ENCODE peak calls at places on chromosome 14, in nine cellular contexts. F is GM12864, B is Panc1, A is stomach, L is left ventricle myocardium inferior, U is heart left ventricle, N is thoracic aorta, W is HCT116, J is lower lobe of right lung. H is an unnamed sample.
A peak's percentile ranks its signal among the peaks of the same experiment; 100 is the strongest.

GRCh38 chr14:55518391-55518790 is 61.6 kb upstream of the KTN1 start:
- DNase-seq in F (no peak), B (no peak), A (no peak), L (no peak), U (no peak), N (no peak), W (no peak), J (no peak), H (no peak)

GRCh38 chr14:37466623-37467088 is 128.4 kb downstream of the FOXA1 start:
- DNase-seq in F (no peak), B (no peak), A (no peak), L (no peak), U (no peak), N (no peak), W (no peak), J (no peak), H (no peak)

GRCh38 chr14:102544745-102545460 is 35.3 kb upstream of the ANKRD9 start:
- DNase-seq in F (no peak), B (no peak), A (peak; percentile 49), L (no peak), U (no peak), N (no peak), W (no peak), J (peak; percentile 62), H (no peak)

GRCh38 chr14:75013290-75013689 is 10.6 kb downstream of the EIF2B2 start:
- DNase-seq in F (no peak), B (no peak), A (no peak), L (peak; percentile 30), U (no peak), N (no peak), W (no peak), J (no peak), H (no peak)

GRCh38 chr14:59582845-59583509 is 6.4 kb upstream of the CCDC175 start:
- DNase-seq in F (no peak), B (no peak), A (no peak), L (no peak), U (no peak), N (no peak), W (no peak), J (peak; percentile 40), H (no peak)

GRCh38 chr14:104346608-104347007 is 208.2 kb downstream of the KIF26A start:
- DNase-seq in F (no peak), B (no peak), A (peak; percentile 9), L (no peak), U (no peak), N (no peak), W (no peak), J (no peak), H (no peak)

GRCh38 chr14:75011356-75012097 is 8.8 kb downstream of the EIF2B2 start:
- DNase-seq in F (no peak), B (no peak), A (no peak), L (no peak), U (no peak), N (no peak), W (no peak), J (no peak), H (no peak)

GRCh38 chr14:106877527-106877926 is 1351.1 kb downstream of the TMEM121 start:
- DNase-seq in F (no peak), B (no peak), A (no peak), L (no peak), U (no peak), N (no peak), W (no peak), J (no peak), H (no peak)

GRCh38 chr14:64423987-64424386 is 35.8 kb downstream of the MTHFD1 start:
- DNase-seq in F (no peak), B (no peak), A (no peak), L (no peak), U (no peak), N (no peak), W (no peak), J (no peak), H (no peak)

GRCh38 chr14:103382375-103382774 is 2.8 kb upstream of the MARK3 start:
- DNase-seq in F (no peak), B (no peak), A (no peak), L (no peak), U (no peak), N (no peak), W (no peak), J (no peak), H (no peak)

GRCh38 chr14:88005978-88006851 is 1.3 kb downstream of the GPR65 start:
- DNase-seq in F (peak; percentile 80), B (no peak), A (no peak), L (no peak), U (no peak), N (no peak), W (no peak), J (peak; percentile 47), H (peak; percentile 57)

GRCh38 chr14:20675669-20676068 is 8.7 kb upstream of the RNASE4 start:
- DNase-seq in F (no peak), B (no peak), A (no peak), L (no peak), U (no peak), N (no peak), W (no peak), J (no peak), H (no peak)
- TF ChIP-seq CTCF in F (no peak), B (no peak), A (no peak), L (no peak), U (no peak), N (no peak), W (no peak), J (no peak), H (no peak)

GRCh38 chr14:72736791-72737559 is 156.9 kb downstream of the DPF3 start:
- DNase-seq in F (no peak), B (no peak), A (no peak), L (no peak), U (no peak), N (no peak), W (no peak), J (no peak), H (no peak)

GRCh38 chr14:72737560-72737943 is 156.3 kb downstream of the DPF3 start:
- DNase-seq in F (no peak), B (no peak), A (no peak), L (no peak), U (no peak), N (no peak), W (no peak), J (no peak), H (no peak)

GRCh38 chr14:72739446-72740405 is 154.2 kb downstream of the DPF3 start:
- DNase-seq in F (no peak), B (no peak), A (peak; percentile 9), L (no peak), U (no peak), N (no peak), W (no peak), J (no peak), H (no peak)

GRCh38 chr14:72738181-72738611 is 155.7 kb downstream of the DPF3 start:
- DNase-seq in F (no peak), B (no peak), A (peak; percentile 15), L (no peak), U (no peak), N (no peak), W (no peak), J (no peak), H (no peak)

DNA sequence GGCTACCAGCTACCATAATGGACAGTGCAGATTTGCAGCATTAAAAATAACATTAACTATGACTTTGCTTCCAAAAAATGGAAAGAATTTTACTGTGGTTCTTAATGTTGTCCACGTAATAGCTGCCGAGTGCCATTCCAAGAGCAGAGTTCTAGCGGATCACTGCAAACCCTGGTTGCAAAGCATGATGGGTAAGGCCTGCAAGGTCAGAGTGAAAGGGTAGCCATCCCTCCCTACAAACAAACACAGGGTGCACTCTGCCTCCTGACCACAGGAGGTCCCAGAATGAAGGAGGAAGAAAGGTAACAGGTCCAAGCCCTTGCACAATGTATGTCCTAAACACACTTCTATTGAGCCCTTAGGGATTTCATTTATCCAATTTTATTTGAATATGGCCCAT is 157.6 kb downstream of the DPF3 start:
- DNase-seq in F (no peak), B (no peak), A (peak; percentile 21), L (no peak), U (no peak), N (no peak), W (no peak), J (no peak), H (no peak)
- TF ChIP-seq CTCF in F (peak; percentile 28), B (no peak), A (no peak), L (peak; percentile 41), U (no peak), N (no peak), W (no peak), J (no peak), H (no peak)

GRCh38 chr14:66758031-66758613 is 250.2 kb downstream of the GPHN start:
- DNase-seq in F (no peak), B (no peak), A (no peak), L (no peak), U (no peak), N (no peak), W (no peak), J (no peak), H (no peak)
- TF ChIP-seq CTCF in F (no peak), B (peak; percentile 37), A (no peak), L (no peak), U (no peak), N (no peak), W (peak; percentile 28), J (no peak), H (no peak)

GRCh38 chr14:96261772-96262485 is 5.9 kb downstream of the BDKRB1 start:
- DNase-seq in F (no peak), B (no peak), A (no peak), L (no peak), U (no peak), N (no peak), W (no peak), J (no peak), H (no peak)
- TF ChIP-seq CTCF in F (no peak), B (no peak), A (no peak), L (no peak), U (no peak), N (no peak), W (no peak), J (no peak), H (no peak)

GRCh38 chr14:77322209-77322902 is 1.5 kb downstream of the GSTZ1 start:
- DNase-seq in F (no peak), B (no peak), A (no peak), L (no peak), U (no peak), N (no peak), W (no peak), J (no peak), H (no peak)
- TF ChIP-seq CTCF in F (peak; percentile 7), B (no peak), A (no peak), L (no peak), U (no peak), N (no peak), W (no peak), J (no peak), H (no peak)

DNA sequence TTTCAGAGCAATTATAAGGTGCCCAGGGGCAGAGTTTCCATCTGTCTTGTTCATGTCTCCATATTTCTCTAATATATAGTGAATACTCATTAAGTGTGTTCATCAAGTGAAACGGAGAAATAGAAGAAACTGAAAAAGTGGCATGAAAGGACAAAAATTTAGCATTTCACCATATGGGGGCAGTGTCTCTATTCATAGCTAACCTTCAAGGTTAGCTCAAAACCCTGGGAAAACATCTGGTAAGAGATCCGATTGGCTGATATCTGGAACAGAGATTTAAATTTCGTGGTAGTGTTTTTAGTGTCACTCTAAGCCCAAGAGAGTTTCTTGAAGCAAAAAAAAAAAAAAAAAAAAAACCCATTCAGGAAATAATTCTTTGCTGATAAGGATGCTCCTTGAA is 367.5 kb downstream of the DAD1 start:
- DNase-seq in F (peak; percentile 1), B (no peak), A (no peak), L (no peak), U (no peak), N (no peak), W (peak; percentile 12), J (no peak), H (no peak)
- TF ChIP-seq CTCF in F (peak; percentile 52), B (peak; percentile 16), A (no peak), L (no peak), U (no peak), N (no peak), W (peak; percentile 46), J (peak; percentile 33), H (peak; percentile 24)

H was measured in natural killer cell.